ENCODE peak calls at places on chromosome X, in ten cellular contexts. N is activated CD8-positive, alpha-beta memory T cell treated with anti-CD3 and anti-CD28 coated beads for 24 hours; U is H4; S is NCI-H524 treated with DMSO at 0.1 percent for 48 hours; R is RWPE1; M is breast epithelium; E is osteoblast; F is SW 1271; Y is lower lobe of right lung; P is neural progenitor cell. B is an unnamed sample.

GRCh38 chrX:83077606-83078005 is 430.5 kb upstream of the POU3F4 start:
- DNase-seq in P (no peak), Y (no peak), E (no peak), U (no peak), N (no peak), S (no peak), F (no peak), M (no peak), R (no peak), B (no peak)

GRCh38 chrX:11210397-11210796 is 82.8 kb upstream of the AMELX start:
- DNase-seq in S (no peak), M (no peak), E (no peak), N (no peak), R (no peak), Y (no peak), F (no peak), U (no peak), P (no peak), B (no peak)

GRCh38 chrX:49844622-49845021 is 15.5 kb downstream of the PAGE4 start:
- DNase-seq in U (no peak), F (no peak), S (no peak), Y (no peak), M (no peak), P (no peak), E (no peak), N (no peak), R (no peak), B (no peak)

GRCh38 chrX:103722505-103722904 is 11.8 kb downstream of the TMEM31 start:
- DNase-seq in R (no peak), P (no peak), F (no peak), U (no peak), E (no peak), M (no peak), Y (no peak), S (no peak), N (no peak), B (no peak)

GRCh38 chrX:41332408-41332987 is 1.5 kb upstream of the DDX3X start:
- DNase-seq in F (no peak), Y (peak; percentile 56), P (no peak), U (no peak), S (no peak), N (no peak), M (peak; percentile 52), R (peak; percentile 19), E (no peak), B (peak; percentile 44)

GRCh38 chrX:104324461-104324860 is 69.7 kb upstream of the ESX1 start:
- DNase-seq in U (no peak), E (no peak), N (no peak), F (no peak), S (no peak), Y (no peak), R (no peak), M (no peak), P (no peak), B (no peak)

GRCh38 chrX:154368630-154369452 is 5.6 kb downstream of the FLNA start:
- DNase-seq in S (no peak), M (no peak), N (peak; percentile 93), R (peak; percentile 79), Y (peak; percentile 89), E (peak; percentile 98), P (peak; percentile 27), F (peak; percentile 85), U (peak; percentile 86), B (peak; percentile 82)

GRCh38 chrX:7574325-7574724 is 268.6 kb upstream of the VCX start:
- DNase-seq in M (no peak), R (peak; percentile 5), Y (no peak), U (peak; percentile 4), E (no peak), F (no peak), N (no peak), P (peak; percentile 57), S (no peak), B (no peak)

GRCh38 chrX:30504309-30504708 is 73.3 kb downstream of the TASL start:
- DNase-seq in S (no peak), E (peak; percentile 39), N (no peak), P (peak; percentile 20), Y (no peak), U (peak; percentile 4), F (no peak), R (no peak), M (no peak), B (no peak)

GRCh38 chrX:119069128-119069527 is 3.7 kb upstream of the CT47C1 start:
- DNase-seq in S (no peak), F (no peak), R (no peak), Y (no peak), M (no peak), N (no peak), U (no peak), P (no peak), E (no peak), B (no peak)

GRCh38 chrX:23841847-23842522 is 59.0 kb downstream of the SAT1 start:
- DNase-seq in P (no peak), R (no peak), N (no peak), M (no peak), Y (no peak), S (no peak), U (no peak), E (no peak), F (no peak), B (no peak)

GRCh38 chrX:115949900-115950822 is 220.4 kb upstream of the AGTR2 start:
- DNase-seq in N (no peak), E (no peak), S (peak; percentile 68), M (no peak), U (no peak), Y (no peak), P (peak; percentile 64), F (no peak), R (no peak), B (no peak)

GRCh38 chrX:34734383-34734782 is 77.3 kb upstream of the TMEM47 start:
- DNase-seq in P (no peak), M (no peak), N (no peak), R (no peak), U (no peak), F (no peak), E (no peak), Y (no peak), S (no peak), B (no peak)

GRCh38 chrX:115952417-115953092 is 218.0 kb upstream of the AGTR2 start:
- DNase-seq in M (no peak), S (no peak), F (no peak), U (no peak), Y (no peak), N (no peak), E (no peak), P (peak; percentile 13), R (no peak), B (no peak)

GRCh38 chrX:30975467-30975866 is 86.4 kb upstream of the TAB3 start:
- DNase-seq in Y (no peak), S (no peak), M (no peak), P (no peak), F (no peak), N (no peak), R (no peak), E (no peak), U (no peak), B (no peak)

B was measured in left ventricle myocardium superior.